ENCODE peak calls at places on chromosomes 2 and 18, in eight cellular contexts. One of them, this sample, is unnamed.

GRCh38 chr18:52326001-52326400 is 14.0 kb upstream of the DCC start:
- DNase-seq in heart right ventricle: no peak
- DNase-seq in MM.1S: no peak
- DNase-seq in H1: no peak
- DNase-seq in CD8-positive, alpha-beta T cell: no peak
- DNase-seq in cardiac muscle cell: peak; percentile 24
- DNase-seq in endodermal cell: no peak
- DNase-seq in IMR-90: peak; percentile 56
- DNase-seq in this sample: peak; percentile 24

GRCh38 chr2:171793691-171794678 is 100.1 kb downstream of the SLC25A12 start:
- DNase-seq in heart right ventricle: no peak
- DNase-seq in MM.1S: no peak
- DNase-seq in H1: no peak
- DNase-seq in CD8-positive, alpha-beta T cell: no peak
- DNase-seq in cardiac muscle cell: no peak
- DNase-seq in endodermal cell: peak; percentile 62
- DNase-seq in IMR-90: peak; percentile 6
- DNase-seq in this sample: no peak

GRCh38 chr2:215382480-215382879 is 53.4 kb downstream of the FN1 start:
- DNase-seq in heart right ventricle: no peak
- DNase-seq in MM.1S: no peak
- DNase-seq in H1: no peak
- DNase-seq in CD8-positive, alpha-beta T cell: no peak
- DNase-seq in cardiac muscle cell: no peak
- DNase-seq in endodermal cell: no peak
- DNase-seq in IMR-90: no peak
- DNase-seq in this sample: no peak

GRCh38 chr2:3631851-3632659 is 25.9 kb upstream of the ALLC start:
- DNase-seq in heart right ventricle: peak; percentile 2
- DNase-seq in MM.1S: no peak
- DNase-seq in H1: no peak
- DNase-seq in CD8-positive, alpha-beta T cell: peak; percentile 37
- DNase-seq in cardiac muscle cell: no peak
- DNase-seq in endodermal cell: no peak
- DNase-seq in IMR-90: no peak
- DNase-seq in this sample: no peak

GRCh38 chr2:47094519-47095155 is 60.5 kb downstream of the STPG4 start:
- DNase-seq in heart right ventricle: no peak
- DNase-seq in MM.1S: no peak
- DNase-seq in H1: no peak
- DNase-seq in CD8-positive, alpha-beta T cell: no peak
- DNase-seq in cardiac muscle cell: no peak
- DNase-seq in endodermal cell: no peak
- DNase-seq in IMR-90: peak; percentile 59
- DNase-seq in this sample: peak; percentile 36

GRCh38 chr18:76522104-76522503 is 27.1 kb upstream of the ZNF516 start:
- DNase-seq in heart right ventricle: no peak
- DNase-seq in MM.1S: no peak
- DNase-seq in H1: no peak
- DNase-seq in CD8-positive, alpha-beta T cell: no peak
- DNase-seq in cardiac muscle cell: no peak
- DNase-seq in endodermal cell: peak; percentile 76
- DNase-seq in IMR-90: no peak
- DNase-seq in this sample: peak; percentile 10

GRCh38 chr2:102058293-102058833 is 66.6 kb downstream of the IL1R2 start:
- DNase-seq in heart right ventricle: no peak
- DNase-seq in MM.1S: no peak
- DNase-seq in H1: no peak
- DNase-seq in CD8-positive, alpha-beta T cell: no peak
- DNase-seq in cardiac muscle cell: no peak
- DNase-seq in endodermal cell: no peak
- DNase-seq in IMR-90: no peak
- DNase-seq in this sample: no peak

GRCh38 chr2:15795426-15795825 is 144.9 kb upstream of the MYCN start:
- DNase-seq in heart right ventricle: peak; percentile 27
- DNase-seq in MM.1S: no peak
- DNase-seq in H1: no peak
- DNase-seq in CD8-positive, alpha-beta T cell: no peak
- DNase-seq in cardiac muscle cell: no peak
- DNase-seq in endodermal cell: no peak
- DNase-seq in IMR-90: no peak
- DNase-seq in this sample: no peak

GRCh38 chr18:23471486-23471885 is 18.4 kb downstream of the RIOK3 start:
- DNase-seq in heart right ventricle: no peak
- DNase-seq in MM.1S: no peak
- DNase-seq in H1: no peak
- DNase-seq in CD8-positive, alpha-beta T cell: no peak
- DNase-seq in cardiac muscle cell: no peak
- DNase-seq in endodermal cell: no peak
- DNase-seq in IMR-90: no peak
- DNase-seq in this sample: no peak

GRCh38 chr18:23468753-23469459 is 15.8 kb downstream of the RIOK3 start:
- DNase-seq in heart right ventricle: no peak
- DNase-seq in MM.1S: no peak
- DNase-seq in H1: no peak
- DNase-seq in CD8-positive, alpha-beta T cell: no peak
- DNase-seq in cardiac muscle cell: no peak
- DNase-seq in endodermal cell: no peak
- DNase-seq in IMR-90: no peak
- DNase-seq in this sample: no peak

GRCh38 chr18:23470620-23471387 is 17.7 kb downstream of the RIOK3 start:
- DNase-seq in heart right ventricle: no peak
- DNase-seq in MM.1S: no peak
- DNase-seq in H1: no peak
- DNase-seq in CD8-positive, alpha-beta T cell: no peak
- DNase-seq in cardiac muscle cell: no peak
- DNase-seq in endodermal cell: no peak
- DNase-seq in IMR-90: no peak
- DNase-seq in this sample: no peak
- H3K36me3 ChIP-seq in heart right ventricle: peaks cover 84% of the 10 kb centered on the region
- H3K36me3 ChIP-seq in MM.1S: peaks cover 9% of the 10 kb centered on the region
- H3K36me3 ChIP-seq in H1: peaks cover 23% of the 10 kb centered on the region
- H3K36me3 ChIP-seq in CD8-positive, alpha-beta T cell: peaks cover 60% of the 10 kb centered on the region
- H3K36me3 ChIP-seq in cardiac muscle cell: peaks cover 68% of the 10 kb centered on the region
- H3K36me3 ChIP-seq in endodermal cell: peaks cover 87% of the 10 kb centered on the region
- H3K36me3 ChIP-seq in IMR-90: peaks cover 59% of the 10 kb centered on the region
- H3K36me3 ChIP-seq in this sample: peaks cover 18% of the 10 kb centered on the region

DNA sequence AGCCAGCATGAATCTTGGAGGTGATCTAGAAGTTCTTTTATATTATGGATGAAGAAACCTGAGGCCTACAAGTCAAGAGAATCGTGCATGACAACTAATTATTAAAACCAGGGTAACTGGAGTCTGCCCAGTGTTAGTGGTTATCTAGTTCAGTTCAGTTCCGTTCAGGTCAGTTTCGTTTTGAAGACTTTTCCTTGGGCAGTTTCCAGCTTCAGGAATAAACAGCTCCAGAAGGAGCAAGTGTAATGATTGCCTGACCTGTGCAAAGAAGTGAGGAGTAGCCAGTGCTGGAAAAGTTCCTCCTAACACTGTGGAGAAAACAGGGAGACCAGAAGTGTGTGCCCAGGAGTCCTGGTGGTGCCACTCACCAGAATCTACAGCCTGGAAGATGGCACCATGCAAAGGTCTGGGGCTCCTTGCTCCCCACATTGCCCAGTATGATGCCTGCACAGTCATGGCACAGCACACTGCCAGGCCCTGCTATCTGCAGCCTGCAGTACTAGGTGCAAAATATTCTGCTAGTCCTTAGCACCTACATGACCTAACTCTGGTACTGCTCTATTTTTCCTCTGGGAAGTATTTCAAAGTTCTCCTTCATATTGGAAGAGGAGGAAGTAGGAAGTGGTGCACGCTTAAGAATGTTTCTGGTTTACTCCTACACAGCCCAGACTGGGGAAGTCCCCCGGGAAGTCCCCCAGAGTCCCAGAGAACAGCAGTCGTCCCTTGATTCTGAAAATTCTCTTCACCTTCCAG is 65.8 kb downstream of the SUMO1 start:
- DNase-seq in heart right ventricle: no peak
- DNase-seq in MM.1S: peak; percentile 16
- DNase-seq in H1: no peak
- DNase-seq in CD8-positive, alpha-beta T cell: no peak
- DNase-seq in cardiac muscle cell: no peak
- DNase-seq in endodermal cell: no peak
- DNase-seq in IMR-90: peak; percentile 59
- DNase-seq in this sample: peak; percentile 42
- TF ChIP-seq CTCF in heart right ventricle: no peak
- TF ChIP-seq CTCF in MM.1S: no peak
- TF ChIP-seq CTCF in H1: no peak
- TF ChIP-seq CTCF in CD8-positive, alpha-beta T cell: no peak
- TF ChIP-seq CTCF in cardiac muscle cell: no peak
- TF ChIP-seq CTCF in endodermal cell: no peak
- TF ChIP-seq CTCF in IMR-90: no peak
- TF ChIP-seq CTCF in this sample: no peak

DNA sequence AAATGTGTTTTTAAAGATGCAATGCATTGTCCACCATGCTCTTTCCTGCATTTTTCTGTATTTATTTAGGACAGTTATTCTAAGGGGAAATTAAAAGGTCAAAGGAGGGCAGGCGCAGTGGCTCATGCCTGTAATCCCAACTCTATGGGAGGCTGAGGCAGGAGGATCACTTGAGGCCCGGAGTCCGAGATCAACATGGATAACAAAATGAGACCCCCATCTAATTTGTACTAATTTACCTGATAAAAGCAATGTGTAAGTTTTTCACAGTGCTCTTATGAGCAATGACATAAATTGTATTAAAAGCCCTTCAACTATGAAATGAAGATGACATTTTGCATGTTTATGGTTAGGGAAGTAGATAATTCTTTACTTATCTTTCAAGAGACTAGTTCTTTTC is 9.6 kb downstream of the HSBP1L1 start:
- DNase-seq in heart right ventricle: no peak
- DNase-seq in MM.1S: no peak
- DNase-seq in H1: no peak
- DNase-seq in CD8-positive, alpha-beta T cell: no peak
- DNase-seq in cardiac muscle cell: no peak
- DNase-seq in endodermal cell: no peak
- DNase-seq in IMR-90: no peak
- DNase-seq in this sample: no peak
- H3K36me3 ChIP-seq in heart right ventricle: peaks cover 24% of the 10 kb centered on the region
- H3K36me3 ChIP-seq in MM.1S: peaks cover 16% of the 10 kb centered on the region
- H3K36me3 ChIP-seq in H1: peaks cover 14% of the 10 kb centered on the region
- H3K36me3 ChIP-seq in CD8-positive, alpha-beta T cell: peaks cover 15% of the 10 kb centered on the region
- H3K36me3 ChIP-seq in cardiac muscle cell: peaks cover 19% of the 10 kb centered on the region
- H3K36me3 ChIP-seq in endodermal cell: peaks cover 78% of the 10 kb centered on the region
- H3K36me3 ChIP-seq in IMR-90: peaks cover 40% of the 10 kb centered on the region
- H3K36me3 ChIP-seq in this sample: peaks cover 18% of the 10 kb centered on the region

GRCh38 chr2:155815851-155816250 is 516.7 kb downstream of the NR4A2 start:
- DNase-seq in heart right ventricle: no peak
- DNase-seq in MM.1S: peak; percentile 50
- DNase-seq in H1: peak; percentile 5
- DNase-seq in CD8-positive, alpha-beta T cell: no peak
- DNase-seq in cardiac muscle cell: peak; percentile 37
- DNase-seq in endodermal cell: peak; percentile 76
- DNase-seq in IMR-90: no peak
- DNase-seq in this sample: peak; percentile 6
- TF ChIP-seq CTCF in heart right ventricle: no peak
- TF ChIP-seq CTCF in MM.1S: peak; percentile 72
- TF ChIP-seq CTCF in H1: peak; percentile 76
- TF ChIP-seq CTCF in CD8-positive, alpha-beta T cell: no peak
- TF ChIP-seq CTCF in cardiac muscle cell: no peak
- TF ChIP-seq CTCF in endodermal cell: peak; percentile 70
- TF ChIP-seq CTCF in IMR-90: no peak
- TF ChIP-seq CTCF in this sample: no peak

GRCh38 chr2:73269686-73270465 is 14.4 kb downstream of the FBXO41 start:
- DNase-seq in heart right ventricle: no peak
- DNase-seq in MM.1S: no peak
- DNase-seq in H1: no peak
- DNase-seq in CD8-positive, alpha-beta T cell: no peak
- DNase-seq in cardiac muscle cell: no peak
- DNase-seq in endodermal cell: peak; percentile 27
- DNase-seq in IMR-90: no peak
- DNase-seq in this sample: no peak
- H3K36me3 ChIP-seq in heart right ventricle: no peaks in the 10 kb centered on the region
- H3K36me3 ChIP-seq in MM.1S: no peaks in the 10 kb centered on the region
- H3K36me3 ChIP-seq in H1: no peaks in the 10 kb centered on the region
- H3K36me3 ChIP-seq in CD8-positive, alpha-beta T cell: no peaks in the 10 kb centered on the region
- H3K36me3 ChIP-seq in cardiac muscle cell: no peaks in the 10 kb centered on the region
- H3K36me3 ChIP-seq in endodermal cell: no peaks in the 10 kb centered on the region
- H3K36me3 ChIP-seq in IMR-90: peaks cover 3% of the 10 kb centered on the region
- H3K36me3 ChIP-seq in this sample: no peaks in the 10 kb centered on the region

This sample was measured in fibroblast of lung.